ENCODE peak calls at places on chromosomes 11 and 22, in five cellular contexts. U is brain microvascular endothelial cell, E is astrocyte of the spinal cord, R is heart right ventricle, Z is natural killer cell. N is an unnamed sample.

GRCh38 chr22:49712195-49712791 is 115.4 kb downstream of the BRD1 start:
- DNase-seq in U (no peak), E (no peak), R (no peak), Z (no peak), N (no peak)

GRCh38 chr11:19672591-19673206 is 39.9 kb upstream of the NAV2 start:
- DNase-seq in U (no peak), E (no peak), R (no peak), Z (no peak), N (peak)

GRCh38 chr11:129766858-129767604 is 48.6 kb upstream of the TMEM45B start:
- DNase-seq in U (peak), E (peak), R (no peak), Z (no peak), N (no peak)

GRCh38 chr22:20552913-20553401 is 45.5 kb downstream of the MED15 start:
- DNase-seq in U (peak), E (no peak), R (peak), Z (no peak), N (no peak)

GRCh38 chr11:64132388-64132771 is 33.5 kb downstream of the MACROD1 start:
- DNase-seq in U (no peak), E (no peak), R (no peak), Z (no peak), N (peak)

GRCh38 chr11:44994753-44995152 is 44.1 kb upstream of the TP53I11 start:
- DNase-seq in U (no peak), E (no peak), R (no peak), Z (no peak), N (no peak)

GRCh38 chr11:70775386-70775785 is 377.1 kb downstream of the CTTN start:
- DNase-seq in U (no peak), E (no peak), R (no peak), Z (no peak), N (no peak)

GRCh38 chr11:64034411-64034811 is 1.3 kb upstream of the FLRT1 start:
- DNase-seq in U (no peak), E (no peak), R (no peak), Z (no peak), N (no peak)

GRCh38 chr11:36131719-36132349 is 157.4 kb downstream of the COMMD9 start:
- DNase-seq in U (peak), E (peak), R (peak), Z (no peak), N (no peak)

GRCh38 chr11:117996058-117996457 is 9.9 kb downstream of the IL10RA start:
- DNase-seq in U (no peak), E (no peak), R (no peak), Z (no peak), N (no peak)

GRCh38 chr11:66849501-66850234 is 6.4 kb downstream of the RCE1 start:
- DNase-seq in U (no peak), E (no peak), R (no peak), Z (no peak), N (no peak)

GRCh38 chr11:74739546-74740270 is 8.5 kb upstream of the CHRDL2 start:
- DNase-seq in U (peak), E (peak), R (peak), Z (no peak), N (no peak)

GRCh38 chr11:128522943-128523518 is 64.3 kb downstream of the ETS1 start:
- DNase-seq in U (no peak), E (no peak), R (no peak), Z (no peak), N (no peak)

GRCh38 chr11:128525411-128526243 is 61.7 kb downstream of the ETS1 start:
- DNase-seq in U (peak), E (peak), R (no peak), Z (no peak), N (no peak)

GRCh38 chr11:128522063-128522942 is 65.1 kb downstream of the ETS1 start:
- DNase-seq in U (peak), E (peak), R (peak), Z (peak), N (no peak)

GRCh38 chr11:128523616-128524015 is 63.7 kb downstream of the ETS1 start:
- DNase-seq in U (no peak), E (peak), R (no peak), Z (no peak), N (no peak)

GRCh38 chr11:128524172-128524571 is 63.2 kb downstream of the ETS1 start:
- DNase-seq in U (no peak), E (no peak), R (no peak), Z (no peak), N (no peak)
- TF ChIP-seq CTCF in U (no peak), E (no peak), R (no peak), Z (no peak), N (no peak)

DNA sequence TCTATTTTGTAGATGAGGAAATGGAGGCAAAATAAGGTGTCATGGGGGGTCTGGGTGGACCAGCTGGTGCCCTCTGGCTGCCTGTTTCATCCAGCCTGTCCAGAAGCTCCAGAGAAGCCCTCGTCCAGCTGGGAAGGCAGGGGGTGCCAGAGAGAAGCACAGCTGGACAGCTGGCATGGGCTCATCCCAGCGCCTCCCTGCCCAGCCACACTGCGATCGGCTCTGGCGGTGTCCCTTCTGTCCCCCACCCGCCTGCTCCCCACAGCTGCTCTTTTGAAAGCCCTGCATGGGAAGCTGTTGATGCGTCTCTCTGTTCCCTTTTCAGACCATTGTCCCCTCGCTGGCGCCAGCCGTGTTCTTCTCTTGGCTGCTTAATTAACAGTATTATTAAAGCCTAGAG is 86.5 kb downstream of the MN1 start:
- DNase-seq in U (no peak), E (no peak), R (no peak), Z (no peak), N (no peak)
- TF ChIP-seq CTCF in U (peak), E (peak), R (peak), Z (no peak), N (no peak)

DNA sequence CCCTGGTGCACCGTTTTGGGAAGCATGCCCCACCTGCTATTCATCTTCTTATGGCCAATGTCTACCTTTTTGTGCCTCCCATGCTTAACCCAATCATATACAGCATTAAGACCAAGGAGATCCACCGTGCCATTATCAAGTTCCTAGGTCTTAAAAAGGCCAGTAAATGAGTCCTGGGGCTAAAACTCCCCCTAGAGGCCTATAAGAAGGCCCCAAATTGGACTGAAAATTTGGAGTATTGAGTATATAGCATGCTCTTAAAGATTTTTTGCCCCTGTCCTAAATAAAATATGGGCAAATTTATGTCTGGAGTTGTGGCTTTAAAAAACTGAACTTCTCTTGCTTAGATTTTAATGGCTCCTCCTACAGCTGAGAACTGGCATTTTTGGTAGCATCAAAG is 6.6 kb downstream of the OR51M1 start:
- DNase-seq in U (no peak), E (no peak), R (no peak), Z (no peak), N (no peak)
- TF ChIP-seq CTCF in U (no peak), E (no peak), R (no peak), Z (no peak), N (no peak)

DNA sequence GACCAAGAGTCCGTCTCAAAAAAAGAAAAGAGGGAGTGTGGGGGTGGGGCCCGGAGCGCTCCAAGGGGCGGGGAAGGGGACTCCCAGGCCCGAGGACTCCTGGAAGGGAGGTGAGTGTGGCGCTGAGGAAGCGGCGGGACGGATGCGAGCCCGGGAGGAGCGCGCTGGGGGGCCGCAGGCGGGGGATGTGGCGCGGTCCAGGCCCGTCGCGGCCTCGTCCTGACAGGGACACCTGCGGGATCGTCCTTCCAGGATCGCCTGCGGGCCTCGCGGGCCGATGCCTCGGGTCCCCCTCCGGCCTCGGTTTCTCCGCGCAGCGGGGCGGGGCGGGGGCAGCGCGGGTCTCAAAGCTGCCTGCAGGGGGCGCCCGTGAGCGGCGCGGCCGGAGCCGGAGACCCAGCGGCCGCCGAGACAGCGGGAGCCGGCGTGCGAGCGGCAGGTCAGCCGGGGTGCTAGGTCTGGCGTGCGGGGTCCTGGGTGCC is 3.8 kb upstream of the ADORA2A start:
- DNase-seq in U (no peak), E (no peak), R (peak), Z (peak), N (peak)
- TF ChIP-seq CTCF in U (peak), E (peak), R (peak), Z (peak), N (peak)

GRCh38 chr22:30905696-30906341 is 62.8 kb downstream of the MORC2 start:
- DNase-seq in U (no peak), E (no peak), R (no peak), Z (no peak), N (no peak)

GRCh38 chr22:30906946-30907345 is 61.6 kb downstream of the MORC2 start:
- DNase-seq in U (no peak), E (no peak), R (no peak), Z (no peak), N (no peak)

GRCh38 chr22:30902496-30903357 is 65.8 kb downstream of the MORC2 start:
- DNase-seq in U (no peak), E (no peak), R (no peak), Z (no peak), N (no peak)

GRCh38 chr22:30906411-30906810 is 62.2 kb downstream of the MORC2 start:
- DNase-seq in U (no peak), E (no peak), R (no peak), Z (no peak), N (no peak)

DNA sequence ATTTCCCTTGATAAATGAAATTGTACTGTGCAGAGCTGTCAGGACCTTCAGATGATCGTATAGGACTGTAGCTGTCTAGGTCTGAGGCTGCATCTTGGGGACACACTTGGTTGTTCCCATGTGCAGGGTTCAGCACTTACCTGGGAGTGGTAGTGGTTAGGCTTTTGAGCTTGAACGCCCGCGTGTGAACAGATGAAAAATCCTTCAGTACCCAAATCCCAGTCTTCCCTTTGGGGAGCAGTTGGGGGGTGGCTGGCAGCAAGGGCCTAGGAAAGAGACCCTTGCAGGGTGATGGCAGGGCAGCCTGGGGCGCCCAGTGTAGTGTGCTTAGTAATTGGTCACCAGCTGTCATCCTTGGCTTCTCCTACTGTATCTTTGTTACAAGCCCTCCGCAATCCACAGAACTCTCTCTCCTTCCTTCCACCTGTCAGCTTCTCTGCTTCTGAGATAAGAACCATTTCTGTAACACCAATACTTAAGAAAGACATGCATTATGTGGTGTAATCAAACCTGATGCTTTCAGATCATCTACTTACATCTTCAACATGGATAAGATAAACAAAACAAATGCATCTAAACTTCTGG is 64.6 kb downstream of the MORC2 start:
- DNase-seq in U (no peak), E (no peak), R (no peak), Z (no peak), N (no peak)
- TF ChIP-seq CTCF in U (no peak), E (no peak), R (no peak), Z (no peak), N (no peak)